ENCODE peak calls at places on chromosomes 1 and 21, in seven cellular contexts. T, N, B, O, S, F and L are unnamed samples.

GRCh38 chr1:47219590-47220220 is 12.3 kb downstream of the TAL1 start:
- DNase-seq in T (no peak), N (no peak), B (no peak), O (no peak), S (no peak), F (no peak), L (no peak)

GRCh38 chr1:85091647-85092295 is 43.5 kb upstream of the MCOLN3 start:
- DNase-seq in T (no peak), N (no peak), B (no peak), O (no peak), S (no peak), F (no peak), L (peak; percentile 11)

GRCh38 chr1:181430015-181430657 is 53.2 kb upstream of the CACNA1E start:
- DNase-seq in T (no peak), N (no peak), B (no peak), O (no peak), S (no peak), F (no peak), L (no peak)

GRCh38 chr1:68653882-68654281 is 157.0 kb upstream of the DEPDC1 start:
- DNase-seq in T (no peak), N (no peak), B (no peak), O (no peak), S (no peak), F (no peak), L (no peak)

GRCh38 chr1:65002508-65003315 is 36.4 kb upstream of the JAK1 start:
- DNase-seq in T (peak; percentile 77), N (peak; percentile 79), B (peak; percentile 81), O (peak; percentile 88), S (peak; percentile 76), F (peak; percentile 95), L (peak; percentile 91)

GRCh38 chr1:230753586-230754251 is 6.5 kb downstream of the CAPN9 start:
- DNase-seq in T (no peak), N (no peak), B (peak; percentile 22), O (no peak), S (no peak), F (no peak), L (no peak)

GRCh38 chr1:184158911-184159701 is 107.6 kb downstream of the TSEN15 start:
- DNase-seq in T (no peak), N (no peak), B (no peak), O (no peak), S (peak; percentile 27), F (no peak), L (no peak)

GRCh38 chr1:112849425-112849966 is 106.5 kb downstream of the SLC16A1 start:
- DNase-seq in T (peak; percentile 42), N (peak; percentile 33), B (peak; percentile 50), O (peak; percentile 62), S (peak; percentile 21), F (no peak), L (no peak)

GRCh38 chr1:145757420-145757819 is 38.1 kb downstream of the CD160 start:
- DNase-seq in T (no peak), N (peak; percentile 35), B (peak; percentile 17), O (no peak), S (no peak), F (no peak), L (peak; percentile 24)

GRCh38 chr1:50179639-50180038 is 70.9 kb downstream of the ELAVL4 start:
- DNase-seq in T (no peak), N (no peak), B (no peak), O (no peak), S (no peak), F (no peak), L (no peak)

GRCh38 chr1:179877586-179878265 is at the start of gene TOR1AIP2:
- DNase-seq in T (peak; percentile 79), N (peak; percentile 75), B (peak; percentile 75), O (peak; percentile 91), S (peak; percentile 74), F (peak; percentile 94), L (peak; percentile 79)

GRCh38 chr1:214331827-214332423 is 51.0 kb downstream of the SMYD2 start:
- DNase-seq in T (peak; percentile 39), N (peak; percentile 32), B (peak; percentile 36), O (no peak), S (no peak), F (no peak), L (peak; percentile 40)

GRCh38 chr1:217076902-217077301 is 353.7 kb upstream of the ESRRG start:
- DNase-seq in T (no peak), N (peak; percentile 77), B (peak; percentile 71), O (no peak), S (peak; percentile 31), F (no peak), L (no peak)

GRCh38 chr1:226181996-226182714 is 4.4 kb downstream of the ACBD3 start:
- DNase-seq in T (peak; percentile 33), N (peak; percentile 59), B (peak; percentile 41), O (no peak), S (peak; percentile 68), F (peak; percentile 76), L (peak; percentile 70)

GRCh38 chr1:31762323-31762722 is 1.8 kb downstream of the ADGRB2 start:
- DNase-seq in T (no peak), N (no peak), B (no peak), O (peak; percentile 64), S (no peak), F (no peak), L (no peak)
- H3K4me3 ChIP-seq in T (peak overlapping the region; percentile 56), N (peak overlapping the region; percentile 47), B (no peak overlapping the region), O (no peak overlapping the region), S (peak overlapping the region; percentile 20), F (peak overlapping the region; percentile 70), L (peak overlapping the region; percentile 67)

DNA sequence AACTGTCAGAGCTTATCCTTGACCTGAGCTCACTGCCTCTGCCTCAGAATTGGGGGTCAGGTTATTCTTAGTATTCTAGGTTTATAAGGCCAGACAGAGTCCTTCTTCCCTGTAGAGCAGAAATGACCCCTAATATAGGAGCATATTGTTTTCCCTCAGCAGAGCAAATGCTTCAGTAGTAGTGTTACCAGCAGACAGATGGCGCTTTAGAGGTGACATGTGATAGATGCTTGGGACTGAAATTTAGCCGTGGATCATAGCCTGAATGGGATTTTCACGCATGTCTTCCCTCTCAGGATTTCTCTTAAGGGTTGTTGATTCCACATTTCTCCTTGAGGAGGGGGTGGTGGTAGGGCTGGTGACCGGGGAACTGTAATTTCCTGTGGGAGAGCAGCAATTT is 24.5 kb downstream of the ADARB1 start:
- DNase-seq in T (no peak), N (no peak), B (no peak), O (no peak), S (no peak), F (no peak), L (peak; percentile 22)
- TF ChIP-seq CTCF in T (peak; percentile 73), N (peak; percentile 22), B (peak; percentile 59), O (no peak), S (peak; percentile 46), F (peak; percentile 33), L (peak; percentile 39)

DNA sequence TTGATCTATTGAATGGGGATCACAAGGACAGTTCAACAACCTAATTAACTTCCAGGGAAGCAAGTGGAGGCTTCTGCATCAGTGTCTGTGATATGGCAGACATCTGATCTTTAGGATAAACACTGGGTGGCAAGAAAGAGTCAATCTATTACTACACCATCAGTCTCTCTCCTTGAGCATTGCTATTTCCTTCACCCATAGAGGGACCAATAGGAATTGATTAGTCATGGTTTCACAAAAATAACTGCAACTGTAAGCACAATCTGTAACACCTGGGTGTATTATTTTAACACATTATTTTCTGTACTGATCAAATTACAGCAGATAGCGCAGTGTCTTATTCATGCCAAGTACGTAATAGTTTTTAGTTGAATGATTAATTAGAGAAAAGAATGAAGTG is 50.3 kb downstream of the USP24 start:
- DNase-seq in T (no peak), N (no peak), B (no peak), O (no peak), S (no peak), F (no peak), L (no peak)
- H3K4me3 ChIP-seq in T (no peak overlapping the region), N (no peak overlapping the region), B (no peak overlapping the region), O (no peak overlapping the region), S (no peak overlapping the region), F (no peak overlapping the region), L (no peak overlapping the region)

DNA sequence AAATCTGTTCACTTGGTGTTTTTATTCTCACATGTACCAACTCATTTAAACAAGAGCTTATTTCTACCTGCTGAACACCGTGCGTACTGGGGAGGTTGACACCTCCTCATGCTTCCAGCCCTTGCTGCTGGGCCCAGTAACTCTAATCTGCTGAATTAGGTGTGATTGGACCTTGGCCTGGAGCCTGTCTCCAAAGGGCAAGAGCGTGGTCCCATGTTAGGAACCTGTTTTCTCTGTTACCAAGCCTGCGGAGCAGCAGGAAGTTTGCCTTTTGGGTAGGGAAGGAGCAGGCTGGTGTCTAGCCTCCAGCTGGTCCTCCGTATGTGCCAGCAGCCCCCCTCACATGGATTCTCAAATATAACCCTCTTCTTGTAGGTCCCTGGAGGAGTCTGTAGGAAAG is 10.9 kb upstream of the SLC27A3 start:
- DNase-seq in T (no peak), N (no peak), B (no peak), O (no peak), S (no peak), F (no peak), L (no peak)
- TF ChIP-seq CTCF in T (no peak), N (no peak), B (no peak), O (no peak), S (no peak), F (no peak), L (no peak)